ENCODE peak calls at places on chromosome 17, in eight cellular contexts. P is AG04450, J is A549, K is GM23338, Y is tibial artery, M is neural progenitor cell, H is endothelial cell of umbilical vein, E is ascending aorta. D is an unnamed sample.

GRCh38 chr17:45784293-45784582 is at the start of gene CRHR1:
- DNase-seq in P (no peak), J (peak; percentile 42), K (no peak), Y (no peak), M (peak; percentile 58), H (no peak), E (no peak), D (no peak)

GRCh38 chr17:19347323-19348080 is 15.0 kb downstream of the B9D1 start:
- DNase-seq in P (no peak), J (no peak), K (no peak), Y (peak; percentile 17), M (no peak), H (no peak), E (peak; percentile 6), D (no peak)

GRCh38 chr17:72413077-72414031 is 292.5 kb downstream of the SOX9 start:
- DNase-seq in P (no peak), J (no peak), K (no peak), Y (no peak), M (no peak), H (no peak), E (no peak), D (no peak)

GRCh38 chr17:31789707-31790505 is 69.1 kb downstream of the COPRS start:
- DNase-seq in P (no peak), J (no peak), K (no peak), Y (no peak), M (no peak), H (no peak), E (no peak), D (no peak)

GRCh38 chr17:39699818-39700147 is at the start of gene ERBB2:
- DNase-seq in P (peak; percentile 41), J (peak; percentile 93), K (peak; percentile 89), Y (peak; percentile 81), M (peak; percentile 85), H (peak; percentile 57), E (no peak), D (peak; percentile 74)

GRCh38 chr17:82881292-82881823 is 41.5 kb upstream of the ZNF750 start:
- DNase-seq in P (no peak), J (no peak), K (no peak), Y (no peak), M (no peak), H (no peak), E (no peak), D (no peak)

GRCh38 chr17:39668141-39668924 is at the start of gene PNMT:
- DNase-seq in P (no peak), J (peak; percentile 84), K (peak; percentile 90), Y (peak; percentile 67), M (peak; percentile 92), H (peak; percentile 48), E (no peak), D (peak; percentile 59)

GRCh38 chr17:59487161-59487873 is 78.1 kb upstream of the DHX40 start:
- DNase-seq in P (no peak), J (no peak), K (no peak), Y (no peak), M (no peak), H (no peak), E (no peak), D (no peak)

GRCh38 chr17:76528528-76529223 is 8.8 kb downstream of the CYGB start:
- DNase-seq in P (no peak), J (no peak), K (no peak), Y (peak; percentile 71), M (no peak), H (no peak), E (no peak), D (peak; percentile 81)
- H3K4me3 ChIP-seq in P (no peak overlapping the region), J (no peak overlapping the region), K (no peak overlapping the region), Y (no peak overlapping the region), M (no peak overlapping the region), H (no peak overlapping the region), E (peak overlapping the region; percentile 39), D (peak overlapping the region; percentile 32)

DNA sequence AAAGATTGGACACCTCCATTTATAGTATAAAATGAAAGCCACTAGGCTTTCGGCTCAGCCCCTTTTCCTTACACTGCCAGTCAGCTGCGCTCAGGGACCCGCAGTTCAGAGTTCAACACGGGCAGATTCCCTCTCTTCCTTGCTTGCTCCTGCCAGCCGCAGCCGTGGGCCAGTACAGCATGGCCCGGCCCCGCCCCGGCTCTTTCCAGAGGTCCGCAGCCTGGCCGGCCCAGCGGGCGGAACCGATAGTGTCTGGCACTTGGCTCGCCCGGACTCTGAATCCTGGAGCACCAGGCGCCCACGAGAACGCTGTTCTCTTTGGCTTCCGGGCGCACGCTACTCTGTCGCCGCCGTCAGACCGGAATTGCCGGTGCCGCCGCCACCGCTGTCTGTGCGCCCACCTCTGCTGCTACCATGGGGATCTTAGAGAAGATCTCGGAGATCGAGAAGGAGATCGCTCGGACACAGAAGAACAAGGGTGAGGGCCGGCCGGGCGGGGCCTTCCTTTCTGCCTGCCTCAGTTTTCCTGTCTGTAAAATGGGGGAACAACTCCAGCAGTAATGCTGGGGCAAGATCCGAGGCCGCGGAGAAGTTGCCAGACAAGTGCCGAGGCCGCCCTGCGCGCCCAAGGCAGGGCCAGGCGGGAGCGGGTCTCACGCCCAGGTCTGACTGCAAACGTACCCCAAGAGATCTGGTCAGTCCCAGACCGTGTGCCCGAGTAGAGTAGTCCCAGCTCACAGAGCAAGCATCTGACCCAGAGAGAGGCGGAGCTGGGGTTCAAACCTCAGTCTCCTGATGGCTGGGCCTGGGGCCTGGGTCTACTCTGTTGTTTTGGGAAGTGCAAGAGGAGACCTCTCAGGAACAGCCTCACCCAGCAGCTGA is at the start of gene DRG2:
- DNase-seq in P (peak; percentile 76), J (peak; percentile 98), K (peak; percentile 95), Y (peak; percentile 94), M (peak; percentile 94), H (peak; percentile 95), E (peak; percentile 40), D (peak; percentile 95)
- TF ChIP-seq CTCF in P (no peak), J (peak; percentile 24), K (no peak), Y (no peak), M (peak; percentile 21), H (no peak), E (peak; percentile 16), D (no peak)

GRCh38 chr17:8187517-8188407 is 2.2 kb downstream of the BORCS6 start:
- DNase-seq in P (peak; percentile 99), J (peak; percentile 97), K (peak; percentile 98), Y (peak; percentile 93), M (peak; percentile 96), H (peak; percentile 99), E (peak; percentile 62), D (peak; percentile 100)
- H3K4me3 ChIP-seq in P (peak overlapping the region; percentile 97), J (peak overlapping the region; percentile 71), K (peak overlapping the region; percentile 100), Y (peak overlapping the region; percentile 89), M (peak overlapping the region; percentile 89), H (no peak overlapping the region), E (peak overlapping the region; percentile 81), D (peak overlapping the region; percentile 98)

DNA sequence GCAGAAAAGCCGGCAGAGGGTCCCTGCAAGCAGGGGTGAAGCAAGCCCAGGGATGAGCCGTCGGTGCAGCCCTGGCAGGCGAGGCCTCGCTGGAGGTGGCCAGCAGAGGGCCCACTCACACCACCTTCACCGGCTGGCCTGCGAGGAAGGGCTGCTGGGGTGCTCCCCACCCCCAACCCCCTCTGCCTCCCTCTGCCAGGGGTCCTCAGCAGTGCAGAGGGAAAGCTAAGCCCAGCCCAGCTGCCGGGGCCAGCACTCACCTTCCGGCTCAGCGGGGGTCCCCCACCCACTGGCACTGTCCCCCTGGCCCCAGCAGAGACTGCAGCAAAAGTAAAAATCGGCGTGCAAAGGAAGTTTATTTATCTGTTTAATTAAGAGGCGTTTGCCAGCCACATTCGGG is 113.4 kb downstream of the ENGASE start:
- DNase-seq in P (no peak), J (peak; percentile 88), K (peak; percentile 85), Y (no peak), M (peak; percentile 86), H (no peak), E (no peak), D (no peak)
- TF ChIP-seq CTCF in P (peak; percentile 42), J (peak; percentile 88), K (peak; percentile 69), Y (peak; percentile 19), M (peak; percentile 87), H (peak; percentile 71), E (peak; percentile 47), D (peak; percentile 50)

GRCh38 chr17:49213399-49213798 is 2.9 kb downstream of the ABI3 start:
- DNase-seq in P (no peak), J (no peak), K (no peak), Y (no peak), M (no peak), H (no peak), E (no peak), D (no peak)
- H3K4me3 ChIP-seq in P (no peak overlapping the region), J (no peak overlapping the region), K (no peak overlapping the region), Y (no peak overlapping the region), M (no peak overlapping the region), H (no peak overlapping the region), E (no peak overlapping the region), D (no peak overlapping the region)

GRCh38 chr17:67800495-67800928 is 24.8 kb upstream of the BPTF start:
- DNase-seq in P (peak; percentile 26), J (peak; percentile 80), K (peak; percentile 90), Y (peak; percentile 79), M (peak; percentile 83), H (peak; percentile 85), E (peak; percentile 16), D (peak; percentile 84)

GRCh38 chr17:67801626-67802175 is 23.6 kb upstream of the BPTF start:
- DNase-seq in P (no peak), J (no peak), K (peak; percentile 73), Y (no peak), M (no peak), H (no peak), E (no peak), D (no peak)
- TF ChIP-seq CTCF in P (no peak), J (no peak), K (peak; percentile 65), Y (no peak), M (peak; percentile 12), H (no peak), E (no peak), D (no peak)

GRCh38 chr17:50100480-50100883 is 5.3 kb downstream of the PDK2 start:
- DNase-seq in P (no peak), J (no peak), K (no peak), Y (no peak), M (no peak), H (no peak), E (no peak), D (no peak)
- H3K4me3 ChIP-seq in P (no peak overlapping the region), J (no peak overlapping the region), K (no peak overlapping the region), Y (no peak overlapping the region), M (no peak overlapping the region), H (no peak overlapping the region), E (no peak overlapping the region), D (no peak overlapping the region)

GRCh38 chr17:74305865-74306654 is 20.0 kb upstream of the KIF19 start:
- DNase-seq in P (no peak), J (no peak), K (peak; percentile 60), Y (no peak), M (peak; percentile 31), H (no peak), E (no peak), D (no peak)
- TF ChIP-seq CTCF in P (no peak), J (peak; percentile 12), K (peak; percentile 32), Y (no peak), M (peak; percentile 33), H (no peak), E (no peak), D (no peak)

DNA sequence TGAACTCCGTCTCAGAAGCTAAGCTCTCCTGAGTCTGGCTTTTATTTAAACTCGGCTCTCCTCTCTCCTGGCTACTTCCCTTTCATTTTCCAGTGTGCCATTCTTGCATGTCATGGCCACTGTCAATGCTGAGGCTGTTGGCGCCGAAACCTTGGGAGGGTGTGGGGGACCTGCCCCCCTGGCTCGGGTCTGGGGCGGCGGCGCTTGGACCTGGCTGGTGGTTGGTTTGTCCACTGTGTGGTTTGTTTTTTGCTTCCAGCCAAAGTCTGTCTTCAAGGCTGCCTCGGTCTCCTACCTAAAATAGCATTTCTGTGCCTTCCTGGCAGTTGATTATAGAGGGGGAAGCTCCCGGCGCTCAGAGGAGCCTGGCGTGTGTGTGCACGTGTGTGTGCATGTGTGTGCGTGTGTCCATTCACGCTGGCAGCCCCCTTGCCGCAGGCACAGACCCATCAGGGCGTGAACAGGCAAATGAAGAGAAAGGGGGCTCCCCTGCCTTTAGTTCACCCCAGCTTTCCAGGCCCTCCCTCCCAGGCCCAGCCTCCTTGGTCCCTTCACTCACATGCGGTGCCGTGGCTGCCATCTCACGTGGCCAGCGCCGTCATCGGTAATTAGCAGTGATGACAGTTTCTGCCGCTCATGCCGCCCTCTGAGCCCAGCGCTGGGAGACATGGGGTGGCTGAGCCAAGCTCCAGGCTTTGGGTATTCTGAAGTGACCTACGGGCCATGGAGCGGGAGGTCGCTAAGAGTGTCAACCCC is 179.9 kb downstream of the SEC14L1 start:
- DNase-seq in P (no peak), J (no peak), K (no peak), Y (peak; percentile 79), M (no peak), H (no peak), E (no peak), D (peak; percentile 82)
- H3K4me3 ChIP-seq in P (peak overlapping the region; percentile 57), J (peak overlapping the region; percentile 64), K (no peak overlapping the region), Y (peak overlapping the region; percentile 58), M (no peak overlapping the region), H (no peak overlapping the region), E (peak overlapping the region; percentile 64), D (peak overlapping the region; percentile 84)

D was measured in fibroblast of villous mesenchyme.